ENCODE peak calls at places on chromosome 17, in five cellular contexts. A is A549, P is H1, Z is K562, F is GM12878. D is an unnamed sample.

GRCh38 chr17:77327566-77328463 is 187.0 kb downstream of the SEC14L1 start:
- DNase-seq in A (no peak), P (no peak), Z (no peak), F (no peak), D (no peak)

GRCh38 chr17:42618442-42619150 is 9.1 kb downstream of the TUBG1 start:
- DNase-seq in A (peak), P (no peak), Z (peak), F (peak), D (peak)

GRCh38 chr17:57879437-57880085 is 29.7 kb upstream of the MRPS23 start:
- DNase-seq in A (peak), P (no peak), Z (peak), F (no peak), D (peak)

GRCh38 chr17:45170976-45171337 is 9.3 kb downstream of the HEXIM2 start:
- DNase-seq in A (peak), P (no peak), Z (no peak), F (no peak), D (no peak)

GRCh38 chr17:59436900-59437299 is 105.4 kb downstream of the YPEL2 start:
- DNase-seq in A (no peak), P (no peak), Z (no peak), F (no peak), D (no peak)

GRCh38 chr17:35846055-35846809 is 22.5 kb downstream of the HEATR9 start:
- DNase-seq in A (no peak), P (no peak), Z (no peak), F (no peak), D (no peak)

GRCh38 chr17:82105882-82106696 is 8.1 kb upstream of the FASN start:
- DNase-seq in A (peak), P (peak), Z (peak), F (peak), D (peak)

GRCh38 chr17:27343294-27343693 is 49.4 kb downstream of the WSB1 start:
- DNase-seq in A (no peak), P (no peak), Z (no peak), F (no peak), D (no peak)

GRCh38 chr17:40993856-40994255 is at the start of gene KRTAP3-3:
- DNase-seq in A (no peak), P (no peak), Z (no peak), F (no peak), D (no peak)

GRCh38 chr17:77470330-77470786 is 329.6 kb downstream of the SEC14L1 start:
- DNase-seq in A (no peak), P (no peak), Z (no peak), F (no peak), D (no peak)

GRCh38 chr17:17757944-17758343 is 76.7 kb downstream of the RAI1 start:
- DNase-seq in A (no peak), P (no peak), Z (no peak), F (no peak), D (no peak)

GRCh38 chr17:28078443-28079229 is 36.2 kb downstream of the NLK start:
- DNase-seq in A (no peak), P (no peak), Z (no peak), F (no peak), D (no peak)

GRCh38 chr17:5950871-5951270 is 119.3 kb upstream of the WSCD1 start:
- DNase-seq in A (no peak), P (no peak), Z (no peak), F (no peak), D (no peak)

GRCh38 chr17:38454528-38454927 is 26.3 kb downstream of the ARHGAP23 start:
- DNase-seq in A (peak), P (no peak), Z (no peak), F (no peak), D (no peak)

GRCh38 chr17:65297916-65298315 is 160.7 kb downstream of the RGS9 start:
- DNase-seq in A (no peak), P (no peak), Z (no peak), F (no peak), D (no peak)

GRCh38 chr17:40319651-40320550 is 10.9 kb downstream of the RARA start:
- DNase-seq in A (no peak), P (no peak), Z (no peak), F (no peak), D (no peak)

GRCh38 chr17:65467156-65467555 is 94.3 kb downstream of the AXIN2 start:
- DNase-seq in A (no peak), P (no peak), Z (no peak), F (no peak), D (no peak)

GRCh38 chr17:58303981-58304734 is 23.4 kb upstream of the MPO start:
- DNase-seq in A (peak), P (peak), Z (peak), F (no peak), D (peak)

GRCh38 chr17:51029568-51030463 is 90.9 kb downstream of the SPAG9 start:
- DNase-seq in A (no peak), P (no peak), Z (no peak), F (no peak), D (no peak)

GRCh38 chr17:37060966-37061365 is 112.2 kb downstream of the AATF start:
- DNase-seq in A (no peak), P (no peak), Z (no peak), F (no peak), D (no peak)
- TF ChIP-seq HDAC2 in A (no peak), P (no peak), Z (no peak), F (no peak), D (no peak)

DNA sequence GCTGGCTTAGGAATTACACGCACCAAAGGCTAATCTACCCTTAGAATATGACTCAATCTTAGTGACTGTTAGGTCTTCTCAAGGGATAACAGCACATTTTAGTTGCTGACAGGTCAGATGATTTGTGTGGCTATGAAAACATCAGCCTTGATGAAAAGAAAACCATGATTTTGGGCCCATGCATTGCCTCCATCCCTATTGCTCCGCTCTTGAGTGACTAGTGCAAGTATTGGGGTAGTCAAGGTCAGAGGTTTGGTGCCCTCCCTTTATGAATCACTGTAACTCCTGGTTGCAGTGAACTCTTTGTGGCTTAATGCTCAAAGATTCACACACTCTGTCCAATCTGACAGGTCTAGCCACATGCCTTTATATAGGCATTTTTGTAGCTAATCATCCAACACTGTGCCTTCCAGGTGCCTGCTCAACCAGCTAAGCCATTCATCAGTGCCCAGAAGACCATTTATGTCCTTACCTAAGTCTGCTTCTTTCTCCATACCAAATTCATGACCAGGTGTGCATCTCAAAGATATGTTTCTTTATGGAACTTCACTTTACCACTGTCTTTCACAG is 251.6 kb downstream of the KCNJ2 start:
- DNase-seq in A (no peak), P (no peak), Z (no peak), F (no peak), D (no peak)
- TF ChIP-seq HDAC2 in A (no peak), P (no peak), Z (no peak), F (no peak), D (no peak)

DNA sequence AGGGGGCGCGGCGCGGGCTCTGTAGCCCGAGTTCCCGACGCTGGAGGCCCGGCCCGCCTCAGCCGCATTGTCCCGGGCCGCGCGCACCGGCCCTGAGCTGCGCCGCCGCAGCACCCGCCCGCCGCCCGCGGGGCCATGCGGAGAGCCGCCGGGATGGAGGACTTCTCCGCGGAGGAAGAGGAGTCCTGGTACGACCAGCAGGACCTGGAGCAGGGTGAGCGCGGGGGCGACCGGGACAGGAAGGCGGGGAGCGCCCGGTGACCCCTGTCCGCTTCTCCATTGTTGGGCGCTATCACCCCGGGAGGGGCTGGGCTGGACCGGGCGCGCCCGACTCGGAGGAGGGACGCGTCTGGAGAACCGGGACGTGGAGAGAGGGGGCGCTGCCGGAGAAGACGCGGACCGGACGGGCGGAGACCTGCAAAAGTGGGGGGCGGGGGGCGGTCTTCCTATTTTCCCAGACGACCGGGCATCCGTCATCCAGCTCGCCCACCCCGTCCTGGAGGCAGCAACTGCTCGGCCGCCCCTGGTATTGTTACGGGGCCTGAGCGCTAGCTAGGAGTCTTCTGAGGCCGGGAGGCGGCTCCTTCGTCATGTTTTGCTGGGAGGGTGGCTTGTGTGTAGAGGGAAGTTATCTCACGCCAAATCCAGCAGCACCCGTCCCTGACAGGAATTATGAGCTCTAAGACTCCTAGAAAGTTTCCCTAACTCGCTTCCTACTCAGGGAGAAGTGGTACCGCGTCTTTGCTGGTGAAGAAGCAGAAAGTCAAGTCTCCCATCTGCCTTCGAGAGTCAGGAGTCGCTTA is 678 bp downstream of the CDR2L start:
- DNase-seq in A (peak), P (no peak), Z (peak), F (no peak), D (no peak)
- TF ChIP-seq HDAC2 in A (no peak), P (peak), Z (peak), F (no peak), D (no peak)

GRCh38 chr17:54901230-54901847 is 687 bp downstream of the TOM1L1 start:
- DNase-seq in A (peak), P (no peak), Z (no peak), F (no peak), D (peak)
- TF ChIP-seq HDAC2 in A (no peak), P (no peak), Z (no peak), F (no peak), D (no peak)

GRCh38 chr17:63337579-63337978 is 108.5 kb downstream of the CYB561 start:
- DNase-seq in A (no peak), P (no peak), Z (no peak), F (no peak), D (no peak)
- TF ChIP-seq HDAC2 in A (no peak), P (no peak), Z (no peak), F (no peak), D (no peak)

DNA sequence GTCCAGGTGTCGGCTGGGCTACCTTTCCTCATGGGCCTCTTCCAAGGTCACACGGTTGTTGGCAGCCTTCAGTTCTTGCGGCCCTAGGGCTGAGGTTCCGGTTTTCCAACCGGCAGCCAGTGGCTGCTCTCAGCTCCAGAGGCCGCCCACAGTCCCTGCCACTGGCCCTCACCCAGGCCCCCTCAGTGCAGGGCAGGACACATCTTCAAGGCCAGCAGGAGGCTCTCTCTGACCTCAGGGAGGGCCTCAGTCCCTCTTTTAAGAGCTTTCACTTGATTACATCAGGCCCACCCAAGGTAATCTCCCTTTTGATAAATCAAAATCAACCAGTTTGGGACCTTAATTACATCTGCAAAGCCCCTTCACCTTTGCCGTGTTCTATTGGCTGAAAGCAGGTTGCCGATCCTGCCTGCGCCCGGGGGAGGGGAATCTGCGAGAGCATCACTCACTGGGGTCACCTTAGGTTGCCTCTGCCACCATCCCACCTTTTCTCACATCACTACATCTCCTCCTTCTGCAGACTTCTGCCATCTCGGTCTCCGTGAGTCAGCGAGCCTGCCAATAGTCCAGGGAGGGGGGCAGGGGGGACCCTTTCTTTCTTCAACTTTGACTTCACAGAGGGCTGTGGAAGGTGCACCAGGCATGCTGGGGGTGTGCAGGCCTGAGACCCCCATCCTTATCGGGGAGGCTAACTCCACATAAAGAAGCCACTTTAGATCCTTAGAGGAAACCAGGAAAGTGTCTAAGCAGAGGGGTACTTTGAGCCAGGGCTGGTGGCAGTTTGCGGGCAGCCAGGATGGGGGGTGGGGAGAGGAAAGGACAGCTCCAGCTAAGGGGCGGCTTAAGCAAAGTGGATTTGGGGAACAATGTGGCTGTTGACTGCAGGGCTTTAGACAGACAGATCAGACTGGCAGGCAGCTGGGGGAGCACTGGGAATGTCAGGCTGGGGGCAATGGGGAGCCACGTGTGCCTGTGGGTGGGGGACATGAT is 28.8 kb upstream of the NXPH3 start:
- DNase-seq in A (no peak), P (no peak), Z (no peak), F (no peak), D (no peak)
- TF ChIP-seq HDAC2 in A (no peak), P (no peak), Z (no peak), F (no peak), D (no peak)

GRCh38 chr17:48123111-48123510 is 15.5 kb downstream of the SNX11 start:
- DNase-seq in A (no peak), P (no peak), Z (no peak), F (no peak), D (no peak)
- TF ChIP-seq HDAC2 in A (no peak), P (no peak), Z (no peak), F (no peak), D (no peak)

DNA sequence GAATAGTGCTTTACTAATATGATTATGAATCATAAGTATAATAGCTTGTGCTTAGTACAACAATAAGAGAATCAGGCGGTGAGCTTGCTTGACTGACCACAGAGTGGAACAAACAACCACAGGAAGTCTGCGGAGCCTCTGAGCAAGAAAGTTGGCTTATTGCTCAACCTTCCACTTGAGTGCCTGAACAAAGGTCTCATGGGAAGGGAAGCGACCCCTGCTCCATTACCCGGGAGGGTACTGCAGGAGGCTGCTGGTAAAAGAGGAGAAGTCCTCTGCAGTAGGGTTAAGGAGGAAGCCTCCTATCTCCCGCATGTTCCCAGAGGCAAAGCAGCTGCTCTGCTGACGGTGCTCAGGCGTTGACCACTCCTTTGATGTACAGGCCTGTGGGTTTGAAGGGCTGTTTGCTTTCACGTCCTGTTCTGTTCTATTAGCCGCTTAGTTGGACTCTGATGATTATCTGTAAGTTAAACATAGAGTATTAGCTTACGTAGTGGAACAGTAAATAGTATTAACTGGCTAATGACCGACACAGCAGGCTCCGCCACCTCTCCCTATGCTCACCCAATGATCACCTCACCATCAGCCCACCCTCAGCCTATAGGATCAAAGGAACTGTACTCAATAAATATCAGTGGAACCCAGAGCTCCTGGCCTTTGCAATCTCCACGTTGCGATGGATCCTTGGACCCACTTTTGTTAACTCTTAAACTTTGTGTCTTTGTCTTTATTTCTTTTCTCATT is 17.5 kb downstream of the ALOX15B start:
- DNase-seq in A (no peak), P (no peak), Z (no peak), F (peak), D (peak)
- TF ChIP-seq HDAC2 in A (no peak), P (no peak), Z (no peak), F (no peak), D (peak)

DNA sequence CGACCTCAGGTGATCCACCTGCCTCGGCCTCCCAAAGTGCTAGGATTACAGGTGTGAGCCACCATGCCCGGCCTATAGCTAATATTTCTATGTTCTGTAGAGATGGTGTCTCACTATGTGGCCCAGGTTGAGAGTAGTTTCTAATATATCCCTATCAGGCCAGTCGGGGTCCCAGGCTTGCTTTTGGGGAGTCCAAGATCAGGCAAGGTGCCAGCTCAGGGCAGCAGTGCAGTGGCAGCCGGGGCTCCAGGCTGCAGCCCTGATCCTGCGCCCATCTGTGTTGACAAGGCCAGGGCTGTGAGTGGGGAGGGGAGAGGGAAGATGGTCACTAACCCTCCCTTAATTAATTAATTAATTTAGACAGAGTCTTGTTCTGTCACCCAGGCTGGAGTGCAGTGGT is 77.6 kb upstream of the CDC42EP4 start:
- DNase-seq in A (no peak), P (no peak), Z (no peak), F (no peak), D (no peak)
- TF ChIP-seq HDAC2 in A (no peak), P (no peak), Z (no peak), F (no peak), D (no peak)

D was measured in HepG2.